ENCODE peak calls at places on chromosomes 12 and 14, in seven cellular contexts. L, S, M, X, E, J and Z are unnamed samples.

GRCh38 chr14:35705636-35706035 is 103.5 kb downstream of the RALGAPA1 start:
- DNase-seq in J (no peak), X (no peak), L (no peak), M (no peak), S (no peak), E (no peak), Z (no peak)

GRCh38 chr14:96516351-96516750 is 14.2 kb downstream of the PAPOLA start:
- DNase-seq in X (no peak), E (no peak), M (no peak), J (no peak), S (no peak), L (no peak), Z (no peak)

GRCh38 chr14:44895716-44896115 is 66.0 kb downstream of the KLHL28 start:
- DNase-seq in L (no peak), S (no peak), J (peak; percentile 41), M (no peak), E (no peak), X (no peak), Z (no peak)

GRCh38 chr14:63787995-63788946 is 60.4 kb upstream of the SGPP1 start:
- DNase-seq in X (no peak), E (no peak), M (no peak), S (no peak), J (peak; percentile 12), L (no peak), Z (no peak)

GRCh38 chr14:92924247-92924646 is 1.3 kb downstream of the CHGA start:
- DNase-seq in M (no peak), J (no peak), S (no peak), L (no peak), E (no peak), X (no peak), Z (no peak)

GRCh38 chr12:132561784-132562156 is 48.6 kb downstream of the LRCOL1 start:
- DNase-seq in J (no peak), L (no peak), S (no peak), E (no peak), M (peak; percentile 41), X (no peak), Z (no peak)

GRCh38 chr12:76706099-76706498 is 57.8 kb upstream of the ZDHHC17 start:
- DNase-seq in E (no peak), M (no peak), J (peak; percentile 40), X (no peak), L (no peak), S (no peak), Z (no peak)

GRCh38 chr12:6193853-6194815 is 6.1 kb upstream of the CD9 start:
- DNase-seq in J (peak; percentile 33), S (no peak), X (no peak), L (no peak), M (no peak), E (no peak), Z (no peak)

GRCh38 chr14:106556665-106557289 is 1030.4 kb downstream of the TMEM121 start:
- DNase-seq in M (peak; percentile 4), L (peak; percentile 6), X (no peak), S (peak; percentile 37), J (no peak), E (no peak), Z (no peak)

GRCh38 chr12:54300732-54301427 is at the start of gene NFE2:
- DNase-seq in L (peak; percentile 89), X (no peak), M (peak; percentile 77), S (peak; percentile 49), E (no peak), J (peak; percentile 83), Z (no peak)

GRCh38 chr14:37745657-37746056 is 150.2 kb downstream of the TTC6 start:
- DNase-seq in X (no peak), M (no peak), S (no peak), L (no peak), E (no peak), J (no peak), Z (no peak)

GRCh38 chr14:60724080-60724618 is at the start of gene SIX4:
- DNase-seq in J (peak; percentile 78), X (peak; percentile 67), L (no peak), E (peak; percentile 16), S (peak; percentile 60), M (peak; percentile 72), Z (peak; percentile 69)

GRCh38 chr14:100840286-100840685 is 14.4 kb downstream of the MEG3 start:
- DNase-seq in E (no peak), L (no peak), S (no peak), X (no peak), M (no peak), J (no peak), Z (no peak)

GRCh38 chr12:4153343-4153892 is 120.1 kb upstream of the CCND2 start:
- DNase-seq in X (no peak), J (no peak), E (no peak), M (no peak), S (no peak), L (no peak), Z (no peak)

GRCh38 chr12:68675098-68675842 is 11.5 kb upstream of the NUP107 start:
- DNase-seq in X (no peak), J (no peak), L (no peak), M (peak; percentile 33), S (no peak), E (peak; percentile 19), Z (no peak)

GRCh38 chr12:57844725-57845477 is 1.6 kb downstream of the CTDSP2 start:
- DNase-seq in X (peak; percentile 65), L (no peak), J (peak; percentile 92), S (peak; percentile 86), E (peak; percentile 55), M (peak; percentile 81), Z (peak; percentile 91)

GRCh38 chr14:98931911-98932310 is 340.1 kb downstream of the BCL11B start:
- DNase-seq in E (no peak), L (no peak), X (no peak), M (peak; percentile 11), S (no peak), J (no peak), Z (no peak)

GRCh38 chr12:18752947-18753346 is 15.0 kb downstream of the CAPZA3 start:
- DNase-seq in S (no peak), M (no peak), J (no peak), L (no peak), E (no peak), X (no peak), Z (no peak)

GRCh38 chr12:69459477-69459876 is 10.7 kb upstream of the FRS2 start:
- DNase-seq in L (no peak), J (no peak), M (no peak), E (no peak), S (no peak), X (no peak), Z (no peak)

GRCh38 chr14:74018704-74019407 is at the start of the genes BBOF1 and ENTPD5:
- DNase-seq in E (peak; percentile 31), L (peak; percentile 49), M (peak; percentile 84), X (peak; percentile 71), S (peak; percentile 91), J (peak; percentile 92), Z (peak; percentile 79)

GRCh38 chr12:88600272-88600671 is 20.0 kb upstream of the KITLG start:
- DNase-seq in E (no peak), X (no peak), S (no peak), L (no peak), M (no peak), J (peak; percentile 53), Z (no peak)

GRCh38 chr12:53467880-53468279 is 16.0 kb downstream of the PCBP2 start:
- DNase-seq in E (no peak), S (no peak), L (no peak), J (no peak), X (no peak), M (no peak), Z (no peak)

GRCh38 chr14:65487783-65488578 is 75.5 kb downstream of the FUT8 start:
- DNase-seq in M (no peak), X (no peak), L (no peak), S (no peak), E (no peak), J (no peak), Z (no peak)

GRCh38 chr14:89303452-89304435 is 113.3 kb downstream of the FOXN3 start:
- DNase-seq in S (peak; percentile 64), L (peak; percentile 40), M (peak; percentile 63), X (peak; percentile 18), E (peak; percentile 48), J (peak; percentile 83), Z (peak; percentile 77)

GRCh38 chr14:28780843-28781503 is 14.4 kb downstream of the FOXG1 start:
- DNase-seq in J (no peak), X (no peak), M (no peak), E (no peak), S (no peak), L (no peak), Z (no peak)

GRCh38 chr12:111677186-111677585 is 8.6 kb downstream of the BRAP start:
- DNase-seq in S (no peak), E (no peak), X (no peak), J (no peak), L (no peak), M (no peak), Z (no peak)

GRCh38 chr12:111672822-111673381 is 12.9 kb downstream of the BRAP start:
- DNase-seq in J (no peak), X (no peak), S (no peak), E (no peak), L (no peak), M (no peak), Z (no peak)

GRCh38 chr12:111673503-111673902 is 12.3 kb downstream of the BRAP start:
- DNase-seq in L (no peak), J (peak; percentile 65), S (no peak), X (no peak), M (no peak), E (no peak), Z (no peak)
- TF ChIP-seq CTCF in L (no peak), J (peak; percentile 69), S (peak; percentile 41), X (no peak), M (peak; percentile 15), E (peak; percentile 38), Z (no peak)

GRCh38 chr14:68397371-68397779 is 395.5 kb downstream of the ZFP36L1 start:
- DNase-seq in E (peak; percentile 54), S (peak; percentile 84), L (no peak), M (peak; percentile 56), J (no peak), X (peak; percentile 46), Z (peak; percentile 77)
- H3K27ac ChIP-seq in E (peak overlapping the region; percentile 43), S (peak overlapping the region; percentile 48), L (peak overlapping the region; percentile 76), M (peak overlapping the region; percentile 15), J (peak overlapping the region; percentile 59), X (peak overlapping the region; percentile 74), Z (no peak overlapping the region)

GRCh38 chr12:9143137-9143536 is 27.4 kb upstream of the A2M start:
- DNase-seq in J (no peak), M (no peak), X (no peak), L (no peak), S (no peak), E (no peak), Z (no peak)
- TF ChIP-seq CTCF in J (no peak), M (no peak), X (no peak), L (no peak), S (no peak), E (no peak), Z (no peak)

DNA sequence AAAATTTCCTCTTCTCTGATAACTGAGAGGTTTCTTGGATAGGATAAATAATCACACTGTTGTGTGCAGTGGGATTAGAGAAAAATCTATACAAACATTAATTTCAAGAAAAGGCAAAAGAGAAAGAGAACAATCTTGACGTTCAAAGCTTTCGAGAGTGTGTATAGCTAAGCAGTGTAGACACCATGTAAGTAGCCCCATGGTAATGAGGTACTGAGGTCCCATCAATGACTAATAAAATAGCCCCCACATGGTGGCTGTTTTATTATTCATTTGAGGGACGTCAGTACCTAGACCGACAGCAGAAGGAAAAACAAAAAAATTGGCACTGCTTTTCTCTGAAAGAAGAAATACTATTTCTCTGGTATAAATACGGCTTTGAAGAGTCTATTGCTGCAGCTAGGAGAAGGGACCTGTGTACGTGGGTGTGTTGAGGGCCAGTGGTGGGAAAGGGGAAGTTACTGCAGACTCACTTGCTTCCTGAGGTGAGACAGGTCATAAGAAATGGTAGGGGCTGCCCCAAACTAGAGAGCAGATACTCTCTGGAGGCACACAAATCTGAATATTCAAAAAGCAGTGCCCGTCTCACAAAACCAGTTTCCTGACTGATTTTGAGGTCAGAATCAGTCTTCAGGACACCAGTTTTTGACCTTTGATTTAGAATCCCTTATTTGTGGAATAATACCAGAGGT is 339.8 kb downstream of the EMP1 start:
- DNase-seq in M (no peak), L (no peak), X (no peak), S (no peak), E (no peak), J (no peak), Z (no peak)
- H3K27ac ChIP-seq in M (no peak overlapping the region), L (no peak overlapping the region), X (no peak overlapping the region), S (no peak overlapping the region), E (no peak overlapping the region), J (no peak overlapping the region), Z (no peak overlapping the region)